ENCODE peak calls at places on chromosome 13, in nine cellular contexts. C is endothelial cell of umbilical vein; X is NCI-H510A; T is activated T-cell treated with anti-CD3 and anti-CD28 coated beads for 24 hours; F is cortex of kidney; W is CD4-positive, alpha-beta T cell; M is neural crest cell; L is epithelial cell of proximal tubule; I is astrocyte of the cerebellum. K is an unnamed sample.

GRCh38 chr13:23963947-23964346 is 66.6 kb upstream of the C1QTNF9B start:
- DNase-seq in C (no peak), X (no peak), T (no peak), F (no peak), W (no peak), M (no peak), L (no peak), I (no peak), K (no peak)

GRCh38 chr13:75703768-75704167 is 67.6 kb downstream of the LMO7 start:
- DNase-seq in C (no peak), X (no peak), T (no peak), F (no peak), W (no peak), M (no peak), L (no peak), I (no peak), K (no peak)

GRCh38 chr13:50592412-50593145 is 250.9 kb downstream of the DLEU7 start:
- DNase-seq in C (peak), X (no peak), T (no peak), F (no peak), W (no peak), M (no peak), L (peak), I (peak), K (no peak)

GRCh38 chr13:94020426-94020825 is 459.1 kb downstream of the DCT start:
- DNase-seq in C (no peak), X (no peak), T (no peak), F (no peak), W (no peak), M (no peak), L (no peak), I (no peak), K (no peak)

GRCh38 chr13:34108396-34108795 is 290.4 kb downstream of the RFC3 start:
- DNase-seq in C (no peak), X (no peak), T (no peak), F (no peak), W (no peak), M (no peak), L (no peak), I (no peak), K (no peak)

GRCh38 chr13:46666727-46667456 is 113.9 kb downstream of the LRCH1 start:
- DNase-seq in C (no peak), X (no peak), T (no peak), F (no peak), W (no peak), M (no peak), L (no peak), I (no peak), K (no peak)

GRCh38 chr13:44592448-44592847 is 16.3 kb upstream of the TSC22D1 start:
- DNase-seq in C (no peak), X (no peak), T (no peak), F (no peak), W (no peak), M (no peak), L (no peak), I (no peak), K (no peak)

GRCh38 chr13:35826626-35827254 is 304.4 kb downstream of the DCLK1 start:
- DNase-seq in C (no peak), X (no peak), T (no peak), F (no peak), W (no peak), M (no peak), L (no peak), I (no peak), K (no peak)

GRCh38 chr13:101880581-101880980 is 428.1 kb downstream of the ITGBL1 start:
- DNase-seq in C (no peak), X (no peak), T (no peak), F (no peak), W (no peak), M (no peak), L (no peak), I (no peak), K (no peak)

K was measured in B cell.